ENCODE peak calls at places on chromosomes 3 and 15, in nine cellular contexts. D is activated B cell treated with CpG ODN at 0.5 μM for 24 hours; X is lung; S is T-helper 2 cell; U is SW480; E is sciatic nerve; C is G401; J is stimulated activated naive CD4-positive, alpha-beta T cell; R is HEK293T. K is an unnamed sample.

GRCh38 chr3:185764168-185764988 is 60.5 kb downstream of the IGF2BP2 start:
- DNase-seq in D (no peak), X (no peak), S (no peak), U (no peak), E (peak), C (no peak), J (no peak), R (no peak), K (no peak)

GRCh38 chr3:30428251-30428650 is 178.2 kb upstream of the TGFBR2 start:
- DNase-seq in D (no peak), X (no peak), S (no peak), U (no peak), E (no peak), C (no peak), J (no peak), R (no peak), K (no peak)

GRCh38 chr15:40111888-40112287 is 3.2 kb upstream of the BMF start:
- DNase-seq in D (no peak), X (no peak), S (no peak), U (no peak), E (no peak), C (no peak), J (no peak), R (no peak), K (no peak)

GRCh38 chr15:78353093-78353492 is 12.9 kb downstream of the CRABP1 start:
- DNase-seq in D (no peak), X (no peak), S (no peak), U (peak), E (no peak), C (no peak), J (no peak), R (peak), K (no peak)

GRCh38 chr3:149247929-149248691 is 26.5 kb upstream of the CP start:
- DNase-seq in D (no peak), X (no peak), S (peak), U (peak), E (no peak), C (no peak), J (no peak), R (no peak), K (no peak)

GRCh38 chr15:74958320-74958907 is 1.8 kb upstream of the RPP25 start:
- DNase-seq in D (peak), X (peak), S (no peak), U (no peak), E (peak), C (no peak), J (no peak), R (no peak), K (no peak)

GRCh38 chr3:193605876-193606275 is 12.9 kb downstream of the OPA1 start:
- DNase-seq in D (no peak), X (peak), S (no peak), U (peak), E (peak), C (peak), J (peak), R (peak), K (peak)

GRCh38 chr3:12158387-12159226 is at the start of gene TIMP4:
- DNase-seq in D (no peak), X (no peak), S (no peak), U (peak), E (no peak), C (no peak), J (no peak), R (no peak), K (no peak)

GRCh38 chr3:59248976-59249375 is 199.2 kb upstream of the CFAP20DC start:
- DNase-seq in D (no peak), X (no peak), S (no peak), U (no peak), E (no peak), C (no peak), J (no peak), R (no peak), K (peak)

K was measured in globus pallidus.